ENCODE peak calls at places on chromosome 22, in nine cellular contexts. D, Y, Q, F, K, X, P, E and N are unnamed samples.

GRCh38 chr22:23282516-23282915 is 102.2 kb downstream of the BCR start:
- DNase-seq in D (no peak), Y (no peak), Q (no peak), F (no peak), K (no peak), X (no peak), P (no peak), E (no peak), N (no peak)

GRCh38 chr22:27809700-27810365 is 8.3 kb upstream of the MN1 start:
- DNase-seq in D (no peak), Y (no peak), Q (no peak), F (no peak), K (no peak), X (no peak), P (no peak), E (no peak), N (no peak)

GRCh38 chr22:45448431-45448830 is 34.9 kb downstream of the RIBC2 start:
- DNase-seq in D (no peak), Y (no peak), Q (no peak), F (no peak), K (no peak), X (no peak), P (peak; percentile 91), E (no peak), N (peak; percentile 83)

GRCh38 chr22:46060292-46061123 is 83.5 kb upstream of the WNT7B start:
- DNase-seq in D (no peak), Y (no peak), Q (peak; percentile 27), F (no peak), K (no peak), X (no peak), P (no peak), E (no peak), N (no peak)

GRCh38 chr22:23815781-23816551 is 22.8 kb downstream of the DERL3 start:
- DNase-seq in D (no peak), Y (no peak), Q (no peak), F (no peak), K (no peak), X (no peak), P (peak; percentile 79), E (no peak), N (peak; percentile 66)

GRCh38 chr22:19066531-19067271 is 55.5 kb downstream of the DGCR2 start:
- DNase-seq in D (no peak), Y (no peak), Q (peak; percentile 76), F (no peak), K (no peak), X (no peak), P (no peak), E (no peak), N (no peak)

GRCh38 chr22:29190051-29190450 is 15.6 kb upstream of the EMID1 start:
- DNase-seq in D (no peak), Y (no peak), Q (no peak), F (no peak), K (no peak), X (no peak), P (no peak), E (no peak), N (no peak)

GRCh38 chr22:23216331-23217170 is 36.2 kb downstream of the BCR start:
- DNase-seq in D (no peak), Y (no peak), Q (no peak), F (no peak), K (no peak), X (no peak), P (no peak), E (peak; percentile 28), N (no peak)

GRCh38 chr22:28297504-28297903 is 378.4 kb upstream of the PITPNB start:
- DNase-seq in D (no peak), Y (no peak), Q (peak; percentile 31), F (no peak), K (peak; percentile 55), X (no peak), P (no peak), E (no peak), N (no peak)

GRCh38 chr22:25409240-25409639 is 155.2 kb upstream of the GRK3 start:
- DNase-seq in D (no peak), Y (no peak), Q (no peak), F (no peak), K (no peak), X (no peak), P (no peak), E (no peak), N (no peak)

GRCh38 chr22:27719535-27720227 is 81.9 kb downstream of the MN1 start:
- DNase-seq in D (no peak), Y (no peak), Q (peak; percentile 39), F (no peak), K (no peak), X (no peak), P (no peak), E (no peak), N (no peak)

GRCh38 chr22:17217179-17217578 is 2.1 kb downstream of the ADA2 start:
- DNase-seq in D (no peak), Y (no peak), Q (no peak), F (no peak), K (no peak), X (no peak), P (no peak), E (no peak), N (no peak)

GRCh38 chr22:46057762-46058420 is 80.9 kb upstream of the WNT7B start:
- DNase-seq in D (no peak), Y (no peak), Q (peak; percentile 72), F (no peak), K (peak; percentile 55), X (no peak), P (peak; percentile 70), E (no peak), N (peak; percentile 78)

GRCh38 chr22:36103891-36104290 is 56.7 kb downstream of the APOL3 start:
- DNase-seq in D (no peak), Y (no peak), Q (no peak), F (no peak), K (no peak), X (no peak), P (peak; percentile 4), E (no peak), N (no peak)

GRCh38 chr22:37818397-37819099 is 4.6 kb upstream of the GALR3 start:
- DNase-seq in D (no peak), Y (peak; percentile 69), Q (peak; percentile 64), F (no peak), K (peak; percentile 77), X (no peak), P (peak; percentile 82), E (peak; percentile 45), N (peak; percentile 26)

GRCh38 chr22:34897126-34897525 is 168.8 kb upstream of the ISX start:
- DNase-seq in D (no peak), Y (no peak), Q (peak; percentile 11), F (no peak), K (no peak), X (no peak), P (no peak), E (no peak), N (no peak)

GRCh38 chr22:38465673-38466490 is 2.0 kb upstream of the KDELR3 start:
- DNase-seq in D (no peak), Y (no peak), Q (no peak), F (no peak), K (peak; percentile 33), X (no peak), P (peak; percentile 17), E (no peak), N (no peak)

GRCh38 chr22:47631571-47632102 is 869.2 kb downstream of the TBC1D22A start:
- DNase-seq in D (no peak), Y (no peak), Q (no peak), F (peak; percentile 69), K (no peak), X (peak; percentile 68), P (no peak), E (no peak), N (no peak)

GRCh38 chr22:35866646-35867045 is 149.0 kb downstream of the APOL5 start:
- DNase-seq in D (no peak), Y (no peak), Q (peak; percentile 55), F (no peak), K (no peak), X (no peak), P (no peak), E (no peak), N (no peak)

GRCh38 chr22:41561788-41562187 is 978 bp downstream of the CSDC2 start:
- DNase-seq in D (no peak), Y (no peak), Q (no peak), F (no peak), K (no peak), X (no peak), P (peak; percentile 72), E (no peak), N (no peak)

GRCh38 chr22:30705710-30706651 is 11.3 kb downstream of the OSBP2 start:
- DNase-seq in D (no peak), Y (no peak), Q (peak; percentile 89), F (no peak), K (peak; percentile 22), X (no peak), P (no peak), E (no peak), N (no peak)

GRCh38 chr22:46652930-46653331 is 32.7 kb downstream of the GRAMD4 start:
- DNase-seq in D (no peak), Y (no peak), Q (peak; percentile 25), F (peak; percentile 9), K (no peak), X (no peak), P (no peak), E (no peak), N (peak; percentile 43)

GRCh38 chr22:21443057-21443734 is 24.0 kb upstream of the TMEM191C start:
- DNase-seq in D (no peak), Y (peak; percentile 1), Q (no peak), F (no peak), K (no peak), X (no peak), P (peak; percentile 32), E (no peak), N (no peak)

GRCh38 chr22:39622881-39623367 is 52.4 kb downstream of the CACNA1I start:
- DNase-seq in D (peak; percentile 58), Y (peak; percentile 82), Q (peak; percentile 17), F (no peak), K (peak; percentile 71), X (no peak), P (peak; percentile 81), E (peak; percentile 37), N (peak; percentile 66)